ENCODE peak calls at places on chromosomes 13 and 19, in six cellular contexts. E, Q, K, B, U and M are unnamed samples. For H3K27me3 and H3K36me3, the result is how much of the 10 kb centered on the place peaks cover.

GRCh38 chr13:110262082-110262436 is 44.9 kb downstream of the COL4A1 start:
- DNase-seq in E (no peak), Q (peak), K (no peak), B (peak), U (no peak), M (no peak)

GRCh38 chr13:112248909-112249592 is 127.1 kb upstream of the SPACA7 start:
- DNase-seq in E (no peak), Q (no peak), K (no peak), B (peak), U (peak), M (peak)

GRCh38 chr13:107374038-107374437 is 806.1 kb upstream of the ARGLU1 start:
- DNase-seq in E (no peak), Q (no peak), K (no peak), B (no peak), U (no peak), M (no peak)

GRCh38 chr19:49455729-49456128 is 2.7 kb downstream of the ALDH16A1 start:
- DNase-seq in E (no peak), Q (no peak), K (no peak), B (no peak), U (no peak), M (no peak)

GRCh38 chr13:36297259-36297599 is 385 bp downstream of the CCDC169 start:
- DNase-seq in E (no peak), Q (no peak), K (no peak), B (no peak), U (no peak), M (no peak)

GRCh38 chr13:43445651-43446050 is 341.1 kb downstream of the ENOX1 start:
- DNase-seq in E (no peak), Q (no peak), K (no peak), B (no peak), U (no peak), M (no peak)

GRCh38 chr19:2475018-2475701 is 767 bp upstream of the GADD45B start:
- DNase-seq in E (no peak), Q (peak), K (peak), B (no peak), U (peak), M (peak)

GRCh38 chr13:39273953-39274352 is 235.7 kb downstream of the NHLRC3 start:
- DNase-seq in E (no peak), Q (no peak), K (no peak), B (no peak), U (no peak), M (no peak)

GRCh38 chr19:4547303-4548237 is 7.7 kb upstream of the LRG1 start:
- DNase-seq in E (no peak), Q (no peak), K (no peak), B (no peak), U (no peak), M (no peak)
- H3K27me3 ChIP-seq in E (under half), Q (under half), K (under half), B (under half), U (under half), M (under half)

GRCh38 chr19:5996598-5997320 is 18.8 kb upstream of the RANBP3 start:
- DNase-seq in E (no peak), Q (no peak), K (no peak), B (no peak), U (no peak), M (no peak)
- H3K36me3 ChIP-seq in E (under half), Q (under half), K (under half), B (half or more), U (under half), M (under half)

GRCh38 chr13:99133848-99134247 is 66.8 kb upstream of the UBAC2 start:
- DNase-seq in E (no peak), Q (no peak), K (no peak), B (no peak), U (no peak), M (no peak)

GRCh38 chr13:99131410-99131809 is 69.2 kb upstream of the UBAC2 start:
- DNase-seq in E (no peak), Q (no peak), K (no peak), B (no peak), U (no peak), M (no peak)

GRCh38 chr13:99132295-99132835 is 68.3 kb upstream of the UBAC2 start:
- DNase-seq in E (no peak), Q (no peak), K (no peak), B (no peak), U (no peak), M (no peak)

GRCh38 chr13:99135591-99135990 is 65.1 kb upstream of the UBAC2 start:
- DNase-seq in E (no peak), Q (no peak), K (no peak), B (no peak), U (no peak), M (no peak)

GRCh38 chr13:99133230-99133629 is 67.4 kb upstream of the UBAC2 start:
- DNase-seq in E (no peak), Q (no peak), K (no peak), B (no peak), U (no peak), M (no peak)
- H3K27me3 ChIP-seq in E (under half), Q (under half), K (under half), B (under half), U (under half), M (under half)

DNA sequence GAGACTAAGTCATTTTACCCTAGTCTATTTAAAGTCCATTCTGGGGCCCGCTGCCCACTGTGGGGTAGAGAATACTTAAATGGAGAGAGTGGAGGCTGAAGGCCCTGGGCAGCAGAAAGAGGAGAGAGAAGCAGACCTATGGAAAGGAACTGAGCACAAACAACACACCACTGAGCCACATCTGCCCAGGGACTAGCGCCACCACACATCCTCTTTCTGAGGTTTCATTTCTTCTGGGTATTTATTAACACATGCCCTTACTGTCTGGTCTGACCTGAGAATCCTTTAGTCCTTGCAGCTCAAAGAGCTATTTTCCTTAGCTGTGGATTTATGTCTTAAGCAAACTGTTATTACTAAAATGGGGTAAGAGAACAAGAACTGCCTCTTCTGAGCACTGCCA is 154.0 kb downstream of the NALCN start:
- DNase-seq in E (no peak), Q (no peak), K (no peak), B (no peak), U (no peak), M (no peak)
- H3K36me3 ChIP-seq in E (under half), Q (under half), K (under half), B (under half), U (under half), M (under half)

GRCh38 chr19:9913237-9914000 is 22.9 kb downstream of the OLFM2 start:
- DNase-seq in E (no peak), Q (no peak), K (no peak), B (no peak), U (no peak), M (no peak)

GRCh38 chr19:9914315-9915207 is 21.8 kb downstream of the OLFM2 start:
- DNase-seq in E (no peak), Q (peak), K (peak), B (peak), U (peak), M (peak)

GRCh38 chr19:9914001-9914314 is 22.4 kb downstream of the OLFM2 start:
- DNase-seq in E (no peak), Q (no peak), K (no peak), B (no peak), U (no peak), M (no peak)

GRCh38 chr19:9911524-9911923 is 24.8 kb downstream of the OLFM2 start:
- DNase-seq in E (no peak), Q (no peak), K (no peak), B (no peak), U (no peak), M (no peak)

GRCh38 chr19:9912551-9913236 is 23.6 kb downstream of the OLFM2 start:
- DNase-seq in E (no peak), Q (no peak), K (no peak), B (no peak), U (no peak), M (no peak)
- H3K27me3 ChIP-seq in E (under half), Q (under half), K (half or more), B (under half), U (under half), M (under half)